ENCODE peak calls at places on chromosomes 16 and 17, in nine cellular contexts. D, A, X, C, M, E, T, I and U are unnamed samples. For H3K27me3, the result is how much of the 10 kb centered on the place peaks cover.

GRCh38 chr17:28675485-28675884 is 13.5 kb downstream of the SUPT6H start:
- DNase-seq in D (no peak), A (peak), X (no peak), C (no peak), M (no peak), E (no peak), T (no peak), I (no peak), U (no peak)

GRCh38 chr16:70805787-70806186 is 4.8 kb upstream of the VAC14 start:
- DNase-seq in D (peak), A (peak), X (no peak), C (no peak), M (no peak), E (peak), T (no peak), I (no peak), U (peak)

GRCh38 chr17:27384261-27384701 is 72.0 kb upstream of the KSR1 start:
- DNase-seq in D (peak), A (peak), X (peak), C (no peak), M (no peak), E (peak), T (peak), I (no peak), U (peak)

GRCh38 chr16:87464691-87465300 is 28.0 kb downstream of the ZCCHC14 start:
- DNase-seq in D (peak), A (peak), X (peak), C (peak), M (peak), E (no peak), T (peak), I (peak), U (peak)

GRCh38 chr17:18251204-18251603 is 7.3 kb downstream of the FLII start:
- DNase-seq in D (no peak), A (no peak), X (no peak), C (no peak), M (no peak), E (no peak), T (no peak), I (no peak), U (no peak)

GRCh38 chr17:44210342-44211192 is 8.9 kb downstream of the UBTF start:
- DNase-seq in D (peak), A (peak), X (peak), C (no peak), M (peak), E (peak), T (peak), I (peak), U (peak)

GRCh38 chr16:66961065-66961744 is at the start of gene CES3:
- DNase-seq in D (peak), A (peak), X (peak), C (no peak), M (peak), E (peak), T (peak), I (peak), U (peak)

GRCh38 chr17:75995385-75995925 is 5.2 kb upstream of the CDK3 start:
- DNase-seq in D (no peak), A (no peak), X (no peak), C (no peak), M (no peak), E (no peak), T (no peak), I (no peak), U (no peak)

GRCh38 chr17:43803758-43804157 is 23.5 kb downstream of the CFAP97D1 start:
- DNase-seq in D (no peak), A (peak), X (no peak), C (no peak), M (no peak), E (no peak), T (no peak), I (no peak), U (no peak)

GRCh38 chr17:62109378-62109902 is 44.4 kb upstream of the MED13 start:
- DNase-seq in D (peak), A (peak), X (peak), C (no peak), M (no peak), E (peak), T (no peak), I (peak), U (peak)

GRCh38 chr16:85258166-85258565 is 145.9 kb upstream of the CIBAR2 start:
- DNase-seq in D (no peak), A (no peak), X (no peak), C (no peak), M (no peak), E (no peak), T (no peak), I (no peak), U (no peak)

GRCh38 chr17:5826384-5826783 is 242.1 kb upstream of the NLRP1 start:
- DNase-seq in D (no peak), A (peak), X (no peak), C (no peak), M (no peak), E (peak), T (no peak), I (no peak), U (peak)

GRCh38 chr17:77494664-77495435 is 354.1 kb downstream of the SEC14L1 start:
- DNase-seq in D (peak), A (peak), X (peak), C (no peak), M (peak), E (peak), T (peak), I (peak), U (peak)

GRCh38 chr16:1731603-1732002 is 25.6 kb downstream of the MAPK8IP3 start:
- DNase-seq in D (no peak), A (no peak), X (no peak), C (no peak), M (no peak), E (no peak), T (no peak), I (no peak), U (no peak)

GRCh38 chr16:85049864-85050263 is 22.3 kb downstream of the KIAA0513 start:
- DNase-seq in D (no peak), A (no peak), X (no peak), C (no peak), M (no peak), E (no peak), T (no peak), I (no peak), U (no peak)

GRCh38 chr16:57721356-57721755 is 14.2 kb upstream of the KATNB1 start:
- DNase-seq in D (no peak), A (no peak), X (no peak), C (no peak), M (no peak), E (no peak), T (no peak), I (no peak), U (no peak)

GRCh38 chr16:27911486-27911885 is 152.0 kb downstream of the GSG1L start:
- DNase-seq in D (no peak), A (no peak), X (no peak), C (no peak), M (no peak), E (no peak), T (no peak), I (no peak), U (no peak)

GRCh38 chr16:2150418-2151187 is 2.2 kb downstream of the RAB26 start:
- DNase-seq in D (no peak), A (peak), X (peak), C (no peak), M (no peak), E (peak), T (no peak), I (no peak), U (peak)

GRCh38 chr17:81713004-81713555 is 996 bp downstream of the SLC25A10 start:
- DNase-seq in D (no peak), A (no peak), X (no peak), C (no peak), M (no peak), E (peak), T (no peak), I (no peak), U (no peak)

GRCh38 chr16:58127634-58128033 is 1.5 kb downstream of the CFAP20 start:
- DNase-seq in D (no peak), A (no peak), X (no peak), C (no peak), M (no peak), E (peak), T (no peak), I (no peak), U (no peak)

GRCh38 chr17:31339906-31340661 is 18.7 kb upstream of the EVI2A start:
- DNase-seq in D (no peak), A (peak), X (no peak), C (no peak), M (no peak), E (peak), T (no peak), I (no peak), U (peak)

GRCh38 chr16:66115373-66115772 is 251.1 kb upstream of the CDH5 start:
- DNase-seq in D (no peak), A (no peak), X (no peak), C (no peak), M (no peak), E (no peak), T (no peak), I (no peak), U (no peak)

GRCh38 chr16:46607529-46607928 is 13.7 kb downstream of the SHCBP1 start:
- DNase-seq in D (peak), A (peak), X (no peak), C (no peak), M (no peak), E (peak), T (no peak), I (peak), U (peak)

GRCh38 chr17:37278247-37278894 is 97.4 kb upstream of the C17orf78 start:
- DNase-seq in D (no peak), A (no peak), X (no peak), C (no peak), M (no peak), E (no peak), T (no peak), I (no peak), U (peak)

GRCh38 chr17:40179923-40180659 is 2.8 kb downstream of the RAPGEFL1 start:
- DNase-seq in D (no peak), A (peak), X (no peak), C (no peak), M (no peak), E (peak), T (no peak), I (no peak), U (peak)

GRCh38 chr17:4204676-4205075 is 59.1 kb downstream of the ANKFY1 start:
- DNase-seq in D (peak), A (peak), X (no peak), C (no peak), M (peak), E (no peak), T (no peak), I (peak), U (no peak)

GRCh38 chr16:84071151-84071550 is 28.6 kb upstream of the SLC38A8 start:
- DNase-seq in D (no peak), A (no peak), X (no peak), C (no peak), M (no peak), E (no peak), T (no peak), I (no peak), U (no peak)

GRCh38 chr17:80270836-80271235 is 10.2 kb downstream of the RNF213 start:
- DNase-seq in D (no peak), A (no peak), X (no peak), C (no peak), M (no peak), E (no peak), T (no peak), I (no peak), U (no peak)

GRCh38 chr16:70294385-70295029 is 4.5 kb upstream of the DDX19B start:
- DNase-seq in D (no peak), A (no peak), X (no peak), C (no peak), M (no peak), E (no peak), T (no peak), I (no peak), U (no peak)

GRCh38 chr17:3859895-3860294 is 13.8 kb upstream of the NCBP3 start:
- DNase-seq in D (no peak), A (no peak), X (no peak), C (no peak), M (no peak), E (no peak), T (no peak), I (no peak), U (no peak)

GRCh38 chr17:18059283-18059682 is 20.1 kb downstream of the GID4 start:
- DNase-seq in D (no peak), A (no peak), X (no peak), C (no peak), M (no peak), E (peak), T (no peak), I (no peak), U (peak)

GRCh38 chr17:73003487-73003886 is 89.0 kb downstream of the SLC39A11 start:
- DNase-seq in D (no peak), A (no peak), X (no peak), C (no peak), M (no peak), E (peak), T (no peak), I (peak), U (peak)

GRCh38 chr16:10088380-10088793 is 93.8 kb downstream of the GRIN2A start:
- DNase-seq in D (no peak), A (no peak), X (no peak), C (no peak), M (no peak), E (no peak), T (no peak), I (peak), U (no peak)

GRCh38 chr17:4968916-4969550 is 1.4 kb upstream of the SPAG7 start:
- DNase-seq in D (peak), A (peak), X (no peak), C (no peak), M (no peak), E (peak), T (no peak), I (peak), U (peak)

GRCh38 chr16:27181020-27181419 is 22.3 kb upstream of the KDM8 start:
- DNase-seq in D (no peak), A (no peak), X (no peak), C (no peak), M (no peak), E (no peak), T (no peak), I (no peak), U (no peak)

GRCh38 chr17:67095803-67096202 is 51.4 kb downstream of the CACNG1 start:
- DNase-seq in D (no peak), A (peak), X (no peak), C (no peak), M (no peak), E (peak), T (no peak), I (no peak), U (peak)

GRCh38 chr16:27177031-27177774 is 26.1 kb upstream of the KDM8 start:
- DNase-seq in D (peak), A (peak), X (no peak), C (no peak), M (no peak), E (peak), T (no peak), I (no peak), U (peak)

GRCh38 chr17:40846515-40847155 is 20.4 kb downstream of the KRT12 start:
- DNase-seq in D (no peak), A (no peak), X (no peak), C (no peak), M (no peak), E (peak), T (no peak), I (no peak), U (peak)

GRCh38 chr17:45371414-45372324 is 54.8 kb upstream of the MAP3K14 start:
- DNase-seq in D (peak), A (peak), X (peak), C (peak), M (peak), E (peak), T (peak), I (peak), U (peak)
- TF ChIP-seq CTCF in D (peak), A (no peak), X (no peak), C (no peak), M (no peak), E (no peak), T (no peak), I (no peak), U (no peak)

GRCh38 chr16:54657058-54657708 is 273.5 kb upstream of the IRX5 start:
- DNase-seq in D (no peak), A (no peak), X (peak), C (no peak), M (no peak), E (peak), T (no peak), I (peak), U (peak)
- H3K27me3 ChIP-seq in D (under half), A (under half), X (under half), C (under half), M (under half), E (under half), T (under half), I (under half), U (under half)

DNA sequence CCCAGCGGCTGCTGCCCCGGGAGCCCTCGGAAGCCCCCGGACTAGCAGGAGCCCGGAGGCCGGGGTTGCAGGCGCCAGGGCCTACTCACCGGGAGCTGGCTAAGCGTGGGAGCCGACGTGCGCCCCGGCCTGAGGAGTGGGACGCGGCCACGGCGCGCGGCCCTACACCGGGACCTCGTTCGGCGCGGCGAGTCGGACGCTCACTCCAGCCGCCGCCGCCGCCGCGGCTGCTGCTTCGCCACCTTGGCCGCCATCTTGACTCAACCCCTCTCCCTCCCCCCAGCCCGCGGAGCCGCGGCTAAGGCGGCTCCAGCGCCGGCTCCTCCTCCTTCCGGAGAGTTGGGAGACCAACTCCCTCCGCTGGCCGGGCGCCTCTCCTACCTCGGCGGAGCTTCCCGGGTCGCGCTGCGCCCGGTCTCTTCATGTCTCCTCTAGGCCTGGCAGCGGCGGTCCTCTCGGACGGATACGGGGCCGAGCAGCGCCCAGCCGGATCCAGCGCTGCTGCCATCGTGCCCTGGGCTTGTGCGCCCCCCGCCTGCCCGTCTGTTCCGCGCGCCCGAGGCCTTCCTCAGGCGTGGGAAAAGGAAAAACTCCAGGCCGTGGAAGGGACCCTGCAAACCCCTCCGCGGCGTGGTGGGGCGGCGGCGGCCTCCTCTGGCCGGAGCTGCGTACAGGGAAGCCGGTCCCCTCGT is at the start of gene NCOR1:
- DNase-seq in D (peak), A (peak), X (peak), C (peak), M (peak), E (peak), T (peak), I (peak), U (peak)
- TF ChIP-seq CTCF in D (peak), A (peak), X (peak), C (peak), M (peak), E (no peak), T (peak), I (peak), U (peak)

GRCh38 chr17:15971882-15972281 is 27.0 kb downstream of the ADORA2B start:
- DNase-seq in D (no peak), A (no peak), X (no peak), C (no peak), M (no peak), E (no peak), T (no peak), I (no peak), U (no peak)

GRCh38 chr17:15971108-15971507 is 26.2 kb downstream of the ADORA2B start:
- DNase-seq in D (no peak), A (no peak), X (no peak), C (no peak), M (no peak), E (no peak), T (no peak), I (no peak), U (no peak)

GRCh38 chr17:15966879-15967248 is 21.9 kb downstream of the ADORA2B start:
- DNase-seq in D (no peak), A (no peak), X (no peak), C (no peak), M (no peak), E (no peak), T (no peak), I (no peak), U (no peak)

GRCh38 chr17:15967706-15968399 is 22.9 kb downstream of the ADORA2B start:
- DNase-seq in D (no peak), A (no peak), X (no peak), C (no peak), M (no peak), E (no peak), T (no peak), I (no peak), U (no peak)

GRCh38 chr17:15969463-15969862 is 24.5 kb downstream of the ADORA2B start:
- DNase-seq in D (no peak), A (no peak), X (no peak), C (no peak), M (no peak), E (no peak), T (no peak), I (no peak), U (no peak)
- H3K27me3 ChIP-seq in D (under half), A (under half), X (under half), C (under half), M (under half), E (under half), T (under half), I (under half), U (under half)

GRCh38 chr16:726188-726437 is 130 bp downstream of the CCDC78 start:
- DNase-seq in D (no peak), A (no peak), X (no peak), C (no peak), M (no peak), E (no peak), T (no peak), I (no peak), U (no peak)

GRCh38 chr16:727291-727977 is 528 bp downstream of the HAGHL start:
- DNase-seq in D (no peak), A (no peak), X (no peak), C (no peak), M (no peak), E (no peak), T (no peak), I (no peak), U (no peak)

GRCh38 chr16:728131-728889 is 1.4 kb downstream of the HAGHL start:
- DNase-seq in D (no peak), A (peak), X (peak), C (no peak), M (no peak), E (peak), T (peak), I (peak), U (peak)

GRCh38 chr16:725463-726187 is 618 bp downstream of the CCDC78 start:
- DNase-seq in D (no peak), A (no peak), X (no peak), C (no peak), M (no peak), E (no peak), T (no peak), I (no peak), U (no peak)

DNA sequence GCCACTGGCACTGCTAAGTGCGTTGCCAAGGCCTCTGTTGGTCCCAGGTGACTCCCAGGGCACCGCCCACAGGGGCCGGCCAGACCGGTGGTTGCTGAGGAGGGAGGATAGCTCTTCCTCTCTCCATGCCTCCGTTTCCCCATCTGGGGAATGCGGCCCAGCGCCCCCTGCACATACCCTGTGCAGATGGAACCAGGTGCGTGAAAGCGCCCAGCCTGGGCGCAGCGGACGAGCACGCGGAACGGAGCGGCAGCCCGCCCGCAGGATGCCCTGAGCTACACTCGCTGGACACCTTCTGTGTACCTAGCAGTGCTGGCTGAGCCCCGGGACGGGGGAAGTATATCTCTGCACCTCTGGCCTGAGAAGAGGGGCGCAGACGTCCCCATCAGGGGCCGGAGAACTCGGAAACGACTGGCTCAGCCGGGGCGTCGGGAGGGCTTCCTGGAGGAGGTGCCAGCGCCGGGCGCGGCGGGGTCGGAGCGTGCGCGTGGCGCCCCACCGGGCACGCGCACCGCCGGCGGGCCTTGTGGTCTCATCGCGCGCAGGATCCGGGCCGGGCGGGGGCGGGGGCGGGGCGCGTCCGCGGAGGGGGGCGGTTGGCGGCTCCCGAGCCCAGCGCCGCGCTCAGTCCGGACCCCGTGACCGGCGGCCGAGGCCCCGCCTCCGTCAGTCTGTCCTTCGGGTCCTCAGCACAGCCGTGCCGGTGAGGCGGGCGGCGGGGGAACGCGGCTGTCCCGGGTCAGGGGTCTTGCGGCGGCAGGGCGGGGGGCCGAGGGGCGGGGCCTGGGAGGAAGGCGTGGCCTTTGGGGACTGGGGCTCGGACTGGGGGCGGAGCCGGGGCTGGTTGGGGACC is at the start of the genes CCDC78 and HAGHL:
- DNase-seq in D (no peak), A (peak), X (peak), C (no peak), M (no peak), E (no peak), T (peak), I (peak), U (no peak)
- TF ChIP-seq CTCF in D (no peak), A (no peak), X (no peak), C (no peak), M (no peak), E (no peak), T (no peak), I (no peak), U (no peak)